ENCODE peak calls at places on chromosomes 3 and 15, in seven cellular contexts. V is cardiac muscle cell, A is lung, F is GM23248, I is heart right ventricle, N is right atrium auricular region, C is mammary epithelial cell. D is an unnamed sample.

GRCh38 chr3:172201136-172201989 is 162.0 kb downstream of the FNDC3B start:
- DNase-seq in N (peak; percentile 90), F (peak; percentile 98), A (peak; percentile 70), I (peak; percentile 88), C (peak; percentile 67), V (peak; percentile 93), D (peak; percentile 69)

GRCh38 chr3:135920275-135920674 is 45.3 kb upstream of the PPP2R3A start:
- DNase-seq in N (no peak), C (no peak), A (no peak), V (no peak), F (no peak), I (no peak), D (no peak)

GRCh38 chr3:131655076-131655685 is 152.4 kb upstream of the MRPL3 start:
- DNase-seq in C (peak; percentile 71), I (no peak), V (no peak), A (no peak), F (peak; percentile 62), N (no peak), D (no peak)

GRCh38 chr3:27666708-27667107 is 55.4 kb downstream of the EOMES start:
- DNase-seq in V (peak; percentile 92), F (peak; percentile 90), I (peak; percentile 66), A (peak; percentile 47), N (peak; percentile 72), C (no peak), D (no peak)

GRCh38 chr3:160127308-160127707 is 97.9 kb upstream of the C3orf80 start:
- DNase-seq in I (no peak), V (no peak), F (no peak), C (peak; percentile 44), N (no peak), A (no peak), D (no peak)

GRCh38 chr15:36230741-36231140 is 348.7 kb upstream of the CDIN1 start:
- DNase-seq in N (no peak), V (no peak), F (peak; percentile 46), C (no peak), A (no peak), I (no peak), D (no peak)

GRCh38 chr3:187401861-187402260 is 33.7 kb downstream of the RTP4 start:
- DNase-seq in V (no peak), I (no peak), A (no peak), C (no peak), N (no peak), F (no peak), D (no peak)

GRCh38 chr15:101056366-101057334 is 137.5 kb downstream of the LRRK1 start:
- DNase-seq in F (no peak), V (peak; percentile 26), I (no peak), A (peak; percentile 24), C (no peak), N (peak; percentile 52), D (no peak)

GRCh38 chr15:89367485-89368451 is 33.1 kb upstream of the POLG start:
- DNase-seq in I (no peak), N (no peak), V (peak; percentile 27), A (no peak), F (no peak), C (no peak), D (no peak)

GRCh38 chr3:72102057-72102711 is 317.2 kb upstream of the PROK2 start:
- DNase-seq in A (no peak), N (no peak), C (no peak), I (no peak), V (no peak), F (no peak), D (no peak)

GRCh38 chr3:186849392-186849975 is 7.0 kb downstream of the ADIPOQ start:
- DNase-seq in C (peak; percentile 45), F (peak; percentile 22), N (no peak), V (peak; percentile 62), A (no peak), I (no peak), D (peak; percentile 40)

GRCh38 chr3:185880600-185880999 is 55.8 kb upstream of the IGF2BP2 start:
- DNase-seq in A (no peak), V (no peak), N (no peak), C (peak; percentile 19), F (peak; percentile 41), I (no peak), D (no peak)

GRCh38 chr3:36297195-36297594 is 83.1 kb upstream of the STAC start:
- DNase-seq in V (no peak), I (no peak), C (no peak), A (no peak), F (no peak), N (no peak), D (no peak)

GRCh38 chr3:187130346-187131066 is 8.8 kb downstream of the RPL39L start:
- DNase-seq in N (no peak), F (peak; percentile 63), V (peak; percentile 87), C (peak; percentile 72), I (no peak), A (no peak), D (no peak)

GRCh38 chr3:133258358-133258757 is 141.5 kb upstream of the BFSP2 start:
- DNase-seq in C (peak; percentile 16), F (peak; percentile 5), I (no peak), A (no peak), V (no peak), N (no peak), D (no peak)

GRCh38 chr3:11059799-11060115 is 67.2 kb downstream of the SLC6A1 start:
- DNase-seq in V (no peak), C (no peak), N (no peak), A (no peak), I (no peak), F (no peak), D (no peak)

GRCh38 chr3:14172480-14172879 is 5.9 kb downstream of the XPC start:
- DNase-seq in F (no peak), C (no peak), N (no peak), I (no peak), V (no peak), A (no peak), D (no peak)

GRCh38 chr3:127817331-127817821 is 4.9 kb downstream of the MGLL start:
- DNase-seq in C (peak; percentile 93), V (peak; percentile 28), I (no peak), N (no peak), F (peak; percentile 91), A (peak; percentile 54), D (no peak)

GRCh38 chr3:105960381-105960780 is 91.6 kb upstream of the CBLB start:
- DNase-seq in F (no peak), V (no peak), N (no peak), A (no peak), C (no peak), I (no peak), D (no peak)

GRCh38 chr3:71585126-71585525 is 1.6 kb upstream of the FOXP1 start:
- DNase-seq in C (no peak), N (no peak), V (no peak), I (no peak), F (peak; percentile 18), A (no peak), D (no peak)

GRCh38 chr15:90213818-90214204 is 12.7 kb downstream of the SEMA4B start:
- DNase-seq in V (no peak), N (no peak), F (no peak), C (no peak), A (no peak), I (no peak), D (no peak)

GRCh38 chr15:86327230-86327865 is 247.7 kb downstream of the AGBL1 start:
- DNase-seq in I (no peak), V (no peak), C (peak; percentile 64), F (no peak), A (no peak), N (no peak), D (no peak)

GRCh38 chr15:79918278-79918677 is 21.5 kb upstream of the MTHFS start:
- DNase-seq in I (no peak), F (no peak), V (no peak), A (no peak), N (no peak), C (no peak), D (no peak)

GRCh38 chr15:79923068-79923514 is 26.3 kb upstream of the MTHFS start:
- DNase-seq in F (peak; percentile 77), C (peak; percentile 64), A (peak; percentile 73), N (peak; percentile 62), I (peak; percentile 70), V (peak; percentile 56), D (no peak)

GRCh38 chr15:79922512-79923067 is 25.8 kb upstream of the MTHFS start:
- DNase-seq in N (no peak), F (no peak), A (no peak), V (no peak), I (no peak), C (no peak), D (no peak)

GRCh38 chr15:79919090-79919748 is 22.4 kb upstream of the MTHFS start:
- DNase-seq in I (no peak), F (no peak), C (no peak), V (no peak), N (no peak), A (no peak), D (no peak)

GRCh38 chr15:79919749-79920511 is 23.1 kb upstream of the MTHFS start:
- DNase-seq in C (no peak), I (no peak), N (no peak), A (no peak), F (no peak), V (no peak), D (no peak)
- H3K9me3 ChIP-seq in C (peaks cover 39% of the 10 kb centered on the region), I (peaks cover 75% of the 10 kb centered on the region), N (peaks cover 20% of the 10 kb centered on the region), A (peaks cover 24% of the 10 kb centered on the region), F (peaks cover 7% of the 10 kb centered on the region), V (no peaks in the 10 kb centered on the region), D (peaks cover 10% of the 10 kb centered on the region)

DNA sequence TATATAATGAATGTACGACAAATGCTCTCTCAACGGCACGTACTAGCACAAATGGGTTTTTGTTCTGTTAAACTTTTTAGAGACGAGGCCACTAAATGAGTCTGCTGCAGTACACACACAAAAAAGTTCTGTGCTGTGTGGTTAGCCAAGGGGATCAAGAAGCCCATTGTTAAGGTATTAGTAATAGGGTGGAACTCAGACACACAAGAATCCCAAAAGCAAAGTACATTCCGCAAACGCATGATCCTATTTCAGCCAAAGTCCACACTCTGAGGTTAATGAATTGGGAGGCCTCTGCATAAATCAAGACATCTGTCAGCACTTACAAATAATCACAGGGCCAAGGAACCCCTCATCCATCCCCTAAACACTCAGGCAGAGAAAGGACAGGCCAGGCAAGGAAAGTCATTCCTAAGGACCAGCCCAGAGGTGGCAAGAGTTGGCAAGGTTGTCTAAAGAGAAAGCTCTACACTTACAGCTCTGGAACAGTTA is 12.1 kb downstream of the OSBPL10 start:
- DNase-seq in C (peak; percentile 97), V (peak; percentile 85), A (no peak), N (no peak), F (peak; percentile 90), I (no peak), D (no peak)
- H3K4me3 ChIP-seq in C (peak overlapping the region; percentile 21), V (no peak overlapping the region), A (no peak overlapping the region), N (no peak overlapping the region), F (peak overlapping the region; percentile 62), I (no peak overlapping the region), D (peak overlapping the region; percentile 33)

DNA sequence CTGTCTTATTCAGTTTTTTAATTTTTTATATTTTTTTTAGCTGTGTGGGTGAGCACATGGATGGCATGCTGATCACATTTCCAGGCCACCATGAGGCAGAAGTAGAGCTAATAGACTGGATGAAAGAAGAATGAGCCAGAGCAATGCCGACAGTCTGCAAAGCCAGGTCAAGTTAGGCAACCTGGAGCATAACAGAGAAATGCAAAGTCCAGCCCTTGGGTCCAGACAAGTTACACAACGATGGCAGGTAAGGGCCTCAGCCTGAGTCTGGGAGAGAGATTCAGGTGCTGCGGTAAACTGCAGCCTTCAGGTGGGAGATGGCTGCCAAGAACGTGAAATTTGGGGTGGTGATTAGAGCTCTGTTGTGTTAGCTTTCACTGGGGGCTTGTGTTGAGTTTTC is 84.0 kb upstream of the CACNA2D3 start:
- DNase-seq in N (no peak), C (no peak), A (no peak), V (no peak), F (no peak), I (no peak), D (no peak)
- H3K9me3 ChIP-seq in N (no peaks in the 10 kb centered on the region), C (no peaks in the 10 kb centered on the region), A (no peaks in the 10 kb centered on the region), V (no peaks in the 10 kb centered on the region), F (no peaks in the 10 kb centered on the region), I (no peaks in the 10 kb centered on the region), D (no peaks in the 10 kb centered on the region)

GRCh38 chr3:194686414-194686815 is 732 bp downstream of the FAM43A start:
- DNase-seq in A (no peak), F (no peak), V (no peak), I (no peak), C (no peak), N (no peak), D (no peak)
- H3K4me3 ChIP-seq in A (peak overlapping the region; percentile 80), F (peak overlapping the region; percentile 82), V (peak overlapping the region; percentile 64), I (peak overlapping the region; percentile 88), C (peak overlapping the region; percentile 59), N (peak overlapping the region; percentile 69), D (peak overlapping the region; percentile 85)

D was measured in SK-N-MC.